ENCODE peak calls at places on chromosomes 6 and 20, in seven cellular contexts. L is HCT116, B is H1, X is HepG2, S is K562, W is SK-N-SH, M is GM12878. C is an unnamed sample. For H3K4me1, the result is how much of the 10 kb centered on the place peaks cover.

GRCh38 chr20:17594443-17594842 is 24.6 kb downstream of the DSTN start:
- DNase-seq in L (no peak), B (no peak), X (no peak), S (no peak), W (no peak), M (no peak), C (no peak)

GRCh38 chr6:52077961-52078613 is 9.3 kb downstream of the PKHD1 start:
- DNase-seq in L (no peak), B (no peak), X (no peak), S (no peak), W (no peak), M (no peak), C (no peak)

GRCh38 chr6:36245572-36246031 is 24.3 kb upstream of the PNPLA1 start:
- DNase-seq in L (no peak), B (no peak), X (no peak), S (peak), W (peak), M (no peak), C (no peak)

GRCh38 chr6:31272856-31273626 is 1.1 kb upstream of the HLA-C start:
- DNase-seq in L (no peak), B (no peak), X (no peak), S (no peak), W (no peak), M (no peak), C (no peak)

GRCh38 chr20:50372770-50373088 is 137.5 kb upstream of the PTPN1 start:
- DNase-seq in L (no peak), B (no peak), X (peak), S (peak), W (no peak), M (no peak), C (no peak)

GRCh38 chr20:57055345-57055744 is 211.1 kb downstream of the BMP7 start:
- DNase-seq in L (no peak), B (no peak), X (no peak), S (no peak), W (no peak), M (no peak), C (no peak)

GRCh38 chr6:16717275-16717942 is 43.9 kb downstream of the ATXN1 start:
- DNase-seq in L (no peak), B (no peak), X (no peak), S (no peak), W (no peak), M (no peak), C (no peak)

GRCh38 chr20:47456952-47457724 is 44.5 kb upstream of the NCOA3 start:
- DNase-seq in L (no peak), B (no peak), X (no peak), S (no peak), W (no peak), M (no peak), C (no peak)

GRCh38 chr6:140203611-140204553 is 829.4 kb upstream of the CITED2 start:
- DNase-seq in L (no peak), B (no peak), X (no peak), S (no peak), W (no peak), M (no peak), C (no peak)

GRCh38 chr20:20814685-20815084 is 102.2 kb upstream of the RALGAPA2 start:
- DNase-seq in L (no peak), B (peak), X (peak), S (no peak), W (no peak), M (no peak), C (peak)

GRCh38 chr6:34459899-34460593 is 5.8 kb upstream of the PACSIN1 start:
- DNase-seq in L (peak), B (no peak), X (peak), S (peak), W (peak), M (peak), C (no peak)

GRCh38 chr6:75932067-75932466 is 140.4 kb downstream of the IMPG1 start:
- DNase-seq in L (peak), B (no peak), X (peak), S (peak), W (peak), M (no peak), C (peak)
- TF ChIP-seq YY1 in L (no peak), B (peak), X (no peak), S (no peak), W (no peak), M (no peak), C (no peak)

DNA sequence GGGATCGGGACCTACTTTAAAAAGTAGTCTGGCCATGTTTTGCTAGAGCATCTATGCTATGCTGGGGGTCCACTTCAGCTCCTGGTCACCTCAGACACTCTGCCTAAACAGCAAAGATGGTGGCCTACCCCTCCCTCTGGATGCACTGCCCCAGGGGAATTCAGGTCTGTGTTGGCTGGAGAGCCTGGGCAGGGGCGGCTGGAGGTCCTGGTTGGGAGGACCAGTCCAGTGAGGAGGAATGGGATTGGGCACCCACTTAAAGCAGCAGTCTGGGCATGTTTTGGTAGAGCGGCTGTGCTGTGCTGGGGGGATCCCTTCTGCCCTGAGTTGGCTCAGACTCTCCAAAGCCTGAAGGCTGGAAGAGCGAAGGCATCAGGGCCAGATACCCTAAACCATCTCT is 23.2 kb upstream of the TCF21 start:
- DNase-seq in L (no peak), B (no peak), X (no peak), S (no peak), W (no peak), M (no peak), C (no peak)
- H3K4me1 ChIP-seq in L (under half), B (under half), X (under half), S (under half), W (under half), M (under half), C (under half)

GRCh38 chr6:9428416-9429172 is 986.3 kb downstream of the TFAP2A start:
- DNase-seq in L (no peak), B (no peak), X (no peak), S (no peak), W (no peak), M (no peak), C (no peak)
- TF ChIP-seq YY1 in L (no peak), B (no peak), X (no peak), S (no peak), W (no peak), M (no peak), C (no peak)

GRCh38 chr6:149855040-149855654 is 9.0 kb downstream of the LRP11 start:
- DNase-seq in L (peak), B (no peak), X (peak), S (no peak), W (no peak), M (no peak), C (no peak)

GRCh38 chr6:149855741-149856140 is 8.4 kb downstream of the LRP11 start:
- DNase-seq in L (no peak), B (no peak), X (no peak), S (no peak), W (no peak), M (no peak), C (no peak)

GRCh38 chr6:149854532-149854931 is 9.6 kb downstream of the LRP11 start:
- DNase-seq in L (no peak), B (no peak), X (no peak), S (no peak), W (no peak), M (no peak), C (no peak)

GRCh38 chr6:149857541-149857940 is 6.6 kb downstream of the LRP11 start:
- DNase-seq in L (no peak), B (no peak), X (no peak), S (no peak), W (no peak), M (no peak), C (no peak)

GRCh38 chr6:149856256-149856994 is 7.7 kb downstream of the LRP11 start:
- DNase-seq in L (no peak), B (no peak), X (no peak), S (no peak), W (no peak), M (no peak), C (no peak)
- H3K4me1 ChIP-seq in L (under half), B (under half), X (half or more), S (under half), W (under half), M (under half), C (under half)

GRCh38 chr6:137316626-137317025 is 97.4 kb upstream of the IFNGR1 start:
- DNase-seq in L (no peak), B (no peak), X (no peak), S (no peak), W (no peak), M (no peak), C (no peak)
- TF ChIP-seq YY1 in L (no peak), B (no peak), X (no peak), S (no peak), W (no peak), M (no peak), C (no peak)

GRCh38 chr20:62650551-62651284 is 8.4 kb downstream of the SLCO4A1 start:
- DNase-seq in L (no peak), B (no peak), X (no peak), S (no peak), W (no peak), M (no peak), C (no peak)
- H3K4me1 ChIP-seq in L (under half), B (under half), X (under half), S (half or more), W (under half), M (half or more), C (under half)

GRCh38 chr6:8086755-8087306 is 15.5 kb downstream of the EEF1E1 start:
- DNase-seq in L (no peak), B (no peak), X (no peak), S (no peak), W (no peak), M (no peak), C (no peak)
- TF ChIP-seq YY1 in L (no peak), B (no peak), X (no peak), S (no peak), W (no peak), M (no peak), C (no peak)

GRCh38 chr6:163708459-163708858 is 293.9 kb downstream of the QKI start:
- DNase-seq in L (no peak), B (no peak), X (no peak), S (no peak), W (no peak), M (peak), C (no peak)
- H3K4me1 ChIP-seq in L (under half), B (under half), X (under half), S (under half), W (under half), M (half or more), C (under half)

DNA sequence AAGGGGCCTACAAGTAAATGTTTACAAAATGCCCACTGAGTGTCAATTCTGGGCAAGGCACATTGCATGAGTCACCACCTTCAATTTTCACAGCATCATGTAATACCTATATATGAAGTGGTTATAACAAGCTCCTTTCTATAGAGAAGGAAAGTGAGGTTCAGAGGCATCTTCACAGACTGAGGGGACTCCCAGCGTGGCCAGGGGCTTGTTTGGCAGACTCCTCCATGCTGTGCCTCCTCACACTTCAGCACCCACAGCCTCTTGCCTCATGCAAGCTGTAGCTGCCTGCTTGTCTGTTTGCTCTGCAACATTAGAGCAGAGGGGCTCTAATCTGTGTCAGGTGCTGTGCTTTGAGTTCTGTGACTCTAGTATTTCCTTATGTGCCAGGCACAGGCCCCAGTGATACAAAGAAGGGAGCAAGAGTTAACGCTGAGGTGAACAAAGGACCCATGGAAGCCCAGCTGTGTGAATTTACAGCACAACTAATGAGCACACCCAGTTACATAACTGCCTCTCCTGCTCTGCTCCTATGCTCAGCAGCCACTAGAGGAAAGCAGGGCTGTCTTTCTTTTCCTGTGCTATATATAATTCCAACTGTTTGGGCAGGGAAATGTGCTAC is 72.3 kb downstream of the ZHX3 start:
- DNase-seq in L (no peak), B (peak), X (peak), S (no peak), W (no peak), M (no peak), C (peak)
- TF ChIP-seq YY1 in L (no peak), B (no peak), X (no peak), S (no peak), W (no peak), M (no peak), C (no peak)

DNA sequence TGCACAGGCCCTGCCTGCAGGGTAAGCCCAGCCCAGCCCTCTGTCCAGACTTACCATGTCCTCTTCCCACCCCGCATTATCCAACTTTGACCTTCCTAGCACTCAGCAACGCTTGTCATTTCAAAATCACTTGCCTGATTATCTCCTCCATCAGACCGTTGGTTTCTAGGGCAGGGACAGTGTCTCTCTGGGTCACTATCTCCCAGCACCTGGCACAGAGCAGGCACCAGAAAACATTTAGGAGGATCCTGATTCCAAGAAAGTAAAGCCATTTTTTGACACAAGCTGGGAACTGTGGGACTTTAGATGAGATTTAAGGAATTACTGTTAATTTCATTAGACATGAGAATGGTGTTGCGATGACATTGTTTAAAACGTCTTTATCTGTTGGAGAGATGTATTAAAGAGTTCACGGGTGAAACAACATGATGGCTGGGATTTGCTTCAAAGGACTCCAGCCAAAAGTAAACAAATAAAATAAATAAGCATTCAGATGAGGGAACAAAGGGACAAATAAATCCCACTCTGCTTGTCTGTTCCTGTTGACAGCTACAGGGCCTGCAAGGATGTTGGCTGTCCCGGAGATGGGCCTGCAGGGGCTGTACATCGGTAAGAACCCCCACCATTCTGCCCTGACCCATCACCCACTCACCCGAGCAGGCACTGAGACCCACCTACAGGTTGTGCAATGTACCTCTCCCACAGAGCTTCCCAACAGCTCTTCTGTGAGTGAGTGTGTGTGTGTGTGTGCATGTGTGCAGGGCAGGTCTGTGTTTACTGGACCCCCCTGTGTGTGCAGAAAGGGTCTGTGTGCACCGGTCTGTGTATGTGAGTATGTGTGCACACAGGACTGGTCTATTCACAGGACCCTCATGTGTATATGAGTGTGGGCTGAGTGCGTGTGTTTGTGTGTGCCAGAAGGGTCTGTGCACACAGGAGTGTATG is 5.9 kb downstream of the HSPA12B start:
- DNase-seq in L (no peak), B (no peak), X (peak), S (no peak), W (no peak), M (no peak), C (no peak)
- H3K4me1 ChIP-seq in L (under half), B (under half), X (under half), S (under half), W (under half), M (under half), C (under half)